ENCODE peak calls at places on chromosomes 11 and 22, in ten cellular contexts. K is heart left ventricle, C is colonic mucosa, A is GM12865, Q is fibroblast of lung, G is ovary, W is cardiac fibroblast, X is mucosa of descending colon, H is AG04450, S is breast epithelium. Y is an unnamed sample.

GRCh38 chr11:14972581-14973490 is 685 bp upstream of the CALCA start:
- DNase-seq in Q (no peak), X (no peak), K (no peak), G (no peak), S (no peak), H (no peak), A (no peak), W (no peak), C (no peak), Y (no peak)

GRCh38 chr11:1548221-1549070 is 23.6 kb downstream of the DUSP8 start:
- DNase-seq in A (no peak), Q (peak), S (peak), K (peak), C (peak), H (no peak), X (peak), G (peak), W (peak), Y (no peak)

GRCh38 chr11:76702378-76703128 is 32.0 kb upstream of the LRRC32 start:
- DNase-seq in C (no peak), Q (no peak), X (no peak), K (no peak), G (no peak), W (no peak), H (no peak), A (no peak), S (no peak), Y (no peak)

GRCh38 chr11:92332986-92333385 is 108.4 kb downstream of the FAT3 start:
- DNase-seq in S (no peak), H (peak), A (no peak), K (no peak), C (no peak), W (peak), G (no peak), Q (peak), X (no peak), Y (no peak)

GRCh38 chr11:13891911-13892310 is 70.6 kb upstream of the SPON1 start:
- DNase-seq in W (no peak), K (no peak), H (no peak), Q (no peak), C (no peak), S (no peak), X (no peak), G (no peak), A (no peak), Y (no peak)

GRCh38 chr11:66112041-66112491 is 42.0 kb downstream of the PACS1 start:
- DNase-seq in Q (peak), K (no peak), C (no peak), S (no peak), H (no peak), G (no peak), W (peak), X (no peak), A (peak), Y (no peak)

GRCh38 chr11:118605116-118605867 is 2.1 kb upstream of the PHLDB1 start:
- DNase-seq in S (no peak), C (peak), G (peak), K (peak), A (no peak), X (peak), H (peak), Q (peak), W (peak), Y (no peak)

GRCh38 chr22:38853149-38853548 is 9.3 kb upstream of the NPTXR start:
- DNase-seq in Q (no peak), C (no peak), W (no peak), G (no peak), X (no peak), A (no peak), S (no peak), K (no peak), H (no peak), Y (no peak)

GRCh38 chr22:23079240-23079768 is 9.0 kb downstream of the GNAZ start:
- DNase-seq in Q (no peak), H (no peak), A (no peak), C (no peak), W (no peak), S (no peak), G (no peak), X (no peak), K (no peak), Y (no peak)

GRCh38 chr22:22022977-22023534 is 40.5 kb upstream of the TOP3B start:
- DNase-seq in Q (no peak), C (no peak), S (no peak), W (no peak), A (peak), G (no peak), H (no peak), K (no peak), X (no peak), Y (no peak)

GRCh38 chr11:77502501-77502900 is 28.6 kb upstream of the PAK1 start:
- DNase-seq in Q (no peak), H (no peak), G (no peak), A (no peak), X (no peak), W (no peak), C (no peak), S (no peak), K (no peak), Y (no peak)

GRCh38 chr22:27775087-27775697 is 26.4 kb downstream of the MN1 start:
- DNase-seq in Q (peak), X (no peak), K (no peak), W (peak), S (no peak), H (no peak), C (no peak), A (no peak), G (no peak), Y (no peak)
- H3K4me3 ChIP-seq in Q (no peak), X (no peak), K (no peak), W (no peak), S (no peak), H (no peak), C (no peak), A (no peak), G (no peak), Y (no peak)

GRCh38 chr11:64208796-64209562 is 2.5 kb downstream of the FERMT3 start:
- DNase-seq in X (no peak), C (no peak), A (no peak), S (no peak), W (no peak), K (no peak), H (no peak), Q (no peak), G (no peak), Y (no peak)
- TF ChIP-seq CTCF in X (no peak), C (no peak), A (no peak), S (no peak), W (no peak), K (no peak), H (no peak), Q (no peak), G (no peak), Y (no peak)

GRCh38 chr11:32435152-32435480 is 223 bp downstream of the WT1 start:
- DNase-seq in K (no peak), G (no peak), A (no peak), C (no peak), H (no peak), X (no peak), S (no peak), Q (no peak), W (peak), Y (no peak)
- H3K4me3 ChIP-seq in K (peak), G (peak), A (no peak), C (no peak), H (no peak), X (no peak), S (peak), Q (no peak), W (peak), Y (peak)

GRCh38 chr22:42116848-42117424 is 13.7 kb downstream of the CYP2D6 start:
- DNase-seq in H (no peak), K (no peak), G (no peak), Q (no peak), S (no peak), X (peak), W (peak), A (no peak), C (peak), Y (no peak)

GRCh38 chr22:42108848-42109247 is 18.3 kb upstream of the NDUFA6 start:
- DNase-seq in G (no peak), H (no peak), C (no peak), X (no peak), K (no peak), S (no peak), W (no peak), A (no peak), Q (no peak), Y (no peak)

GRCh38 chr22:42114721-42115120 is 15.9 kb downstream of the CYP2D6 start:
- DNase-seq in W (peak), A (peak), S (no peak), Q (no peak), G (no peak), H (no peak), X (no peak), C (no peak), K (no peak), Y (no peak)

GRCh38 chr22:42111798-42112197 is 18.8 kb downstream of the CYP2D6 start:
- DNase-seq in S (no peak), C (no peak), A (no peak), K (no peak), Q (no peak), X (no peak), W (no peak), H (no peak), G (no peak), Y (no peak)
- TF ChIP-seq CTCF in S (no peak), C (no peak), A (no peak), K (no peak), Q (no peak), X (no peak), W (no peak), H (no peak), G (no peak), Y (no peak)

DNA sequence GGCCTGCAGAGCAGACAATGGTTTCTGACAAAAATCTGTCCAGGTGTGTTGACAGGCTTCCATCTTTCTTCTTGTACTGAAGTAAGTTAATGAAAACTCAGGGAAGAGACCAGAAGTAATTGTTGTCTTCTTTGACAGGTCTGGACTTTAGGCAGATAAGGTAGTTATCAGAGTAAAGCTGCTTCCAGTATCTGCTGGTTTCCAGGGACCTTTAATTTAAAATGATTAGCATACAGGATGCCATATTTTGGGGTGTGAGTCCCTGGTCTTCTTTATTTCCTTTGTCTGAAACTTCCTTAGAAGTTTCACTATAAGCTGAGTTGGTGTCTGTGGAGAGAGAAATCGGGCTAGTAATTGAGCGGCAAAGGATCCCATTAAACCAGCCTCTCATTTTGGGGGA is 1.5 kb downstream of the TMX2 start:
- DNase-seq in G (no peak), S (no peak), A (no peak), Q (no peak), X (no peak), C (no peak), W (no peak), K (no peak), H (no peak), Y (no peak)
- H3K4me3 ChIP-seq in G (no peak), S (peak), A (peak), Q (peak), X (no peak), C (peak), W (peak), K (peak), H (peak), Y (peak)

GRCh38 chr11:131906963-131907362 is 536.5 kb downstream of the NTM start:
- DNase-seq in S (no peak), H (no peak), K (no peak), Q (no peak), X (no peak), A (no peak), G (no peak), W (peak), C (no peak), Y (no peak)
- TF ChIP-seq CTCF in S (no peak), H (peak), K (peak), Q (peak), X (no peak), A (no peak), G (no peak), W (peak), C (no peak), Y (no peak)

DNA sequence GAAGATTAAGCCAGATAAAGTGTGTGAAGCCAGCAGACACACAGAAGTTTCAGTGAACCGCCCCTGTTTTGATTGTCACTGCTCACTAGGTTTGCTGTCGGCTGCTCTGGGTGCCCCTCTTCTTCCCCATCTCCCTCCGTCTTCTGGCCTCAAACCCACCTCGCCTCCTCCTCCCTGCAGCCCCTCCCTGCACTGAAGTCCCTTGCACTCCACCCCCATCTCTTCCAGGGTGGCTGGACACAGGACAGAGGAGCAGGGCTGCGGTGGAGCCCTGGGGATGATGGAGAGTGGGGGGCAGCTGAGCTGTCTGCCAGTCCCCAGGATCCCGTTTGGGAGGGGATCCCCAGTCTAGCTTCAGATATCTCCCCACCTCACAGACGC is 53.5 kb downstream of the CYTH4 start:
- DNase-seq in X (no peak), W (no peak), H (no peak), A (no peak), S (no peak), G (no peak), Q (no peak), K (no peak), C (no peak), Y (no peak)
- H3K4me3 ChIP-seq in X (no peak), W (no peak), H (no peak), A (no peak), S (no peak), G (no peak), Q (no peak), K (no peak), C (no peak), Y (no peak)

Y was measured in kidney epithelial cell.